ENCODE peak calls at places on chromosomes 5 and 9, in six cellular contexts. One of them, this sample, is unnamed.

GRCh38 chr5:1526681-1527131 is 2.9 kb upstream of the LPCAT1 start:
- DNase-seq in mesendoderm: no peak
- DNase-seq in ELR: no peak
- DNase-seq in endothelial cell: no peak
- DNase-seq in stomach: peak
- DNase-seq in astrocyte of the spinal cord: no peak
- DNase-seq in this sample: no peak

GRCh38 chr9:134367796-134368490 is 41.7 kb downstream of the RXRA start:
- DNase-seq in ELR: no peak
- DNase-seq in endothelial cell: no peak
- DNase-seq in astrocyte of the spinal cord: no peak
- DNase-seq in stomach: no peak
- DNase-seq in mesendoderm: no peak
- DNase-seq in this sample: no peak

GRCh38 chr5:151081426-151082273 is 816 bp upstream of the TNIP1 start:
- DNase-seq in endothelial cell: no peak
- DNase-seq in stomach: no peak
- DNase-seq in mesendoderm: no peak
- DNase-seq in astrocyte of the spinal cord: no peak
- DNase-seq in ELR: peak
- DNase-seq in this sample: no peak

GRCh38 chr5:32076699-32077695 is 97.1 kb downstream of the GOLPH3 start:
- DNase-seq in stomach: peak
- DNase-seq in astrocyte of the spinal cord: peak
- DNase-seq in endothelial cell: peak
- DNase-seq in mesendoderm: peak
- DNase-seq in ELR: peak
- DNase-seq in this sample: peak

GRCh38 chr5:80960531-80961375 is 590 bp downstream of the RASGRF2 start:
- DNase-seq in stomach: no peak
- DNase-seq in mesendoderm: peak
- DNase-seq in ELR: peak
- DNase-seq in endothelial cell: peak
- DNase-seq in astrocyte of the spinal cord: peak
- DNase-seq in this sample: peak

GRCh38 chr9:113484258-113484730 is 20.8 kb downstream of the RGS3 start:
- DNase-seq in ELR: no peak
- DNase-seq in stomach: peak
- DNase-seq in endothelial cell: no peak
- DNase-seq in mesendoderm: no peak
- DNase-seq in astrocyte of the spinal cord: no peak
- DNase-seq in this sample: no peak

GRCh38 chr5:60677831-60678664 is 21.9 kb downstream of the DEPDC1B start:
- DNase-seq in mesendoderm: peak
- DNase-seq in astrocyte of the spinal cord: peak
- DNase-seq in stomach: peak
- DNase-seq in endothelial cell: no peak
- DNase-seq in ELR: peak
- DNase-seq in this sample: peak

GRCh38 chr9:130927995-130928900 is 10.8 kb downstream of the FIBCD1 start:
- DNase-seq in stomach: peak
- DNase-seq in mesendoderm: no peak
- DNase-seq in astrocyte of the spinal cord: peak
- DNase-seq in ELR: peak
- DNase-seq in endothelial cell: no peak
- DNase-seq in this sample: peak

GRCh38 chr5:112738180-112738560 is 485 bp downstream of the APC start:
- DNase-seq in astrocyte of the spinal cord: peak
- DNase-seq in stomach: no peak
- DNase-seq in ELR: peak
- DNase-seq in endothelial cell: peak
- DNase-seq in mesendoderm: peak
- DNase-seq in this sample: peak

GRCh38 chr5:16934123-16934522 is 2.0 kb downstream of the MYO10 start:
- DNase-seq in ELR: peak
- DNase-seq in endothelial cell: peak
- DNase-seq in astrocyte of the spinal cord: peak
- DNase-seq in stomach: peak
- DNase-seq in mesendoderm: peak
- DNase-seq in this sample: peak

GRCh38 chr9:90142580-90142979 is 500.0 kb downstream of the DIRAS2 start:
- DNase-seq in astrocyte of the spinal cord: peak
- DNase-seq in mesendoderm: peak
- DNase-seq in ELR: peak
- DNase-seq in endothelial cell: peak
- DNase-seq in stomach: peak
- DNase-seq in this sample: peak

GRCh38 chr5:139061856-139062255 is 136.3 kb downstream of the SIL1 start:
- DNase-seq in ELR: no peak
- DNase-seq in endothelial cell: no peak
- DNase-seq in astrocyte of the spinal cord: peak
- DNase-seq in stomach: no peak
- DNase-seq in mesendoderm: peak
- DNase-seq in this sample: peak

GRCh38 chr5:156314416-156314815 is 12.5 kb upstream of the SGCD start:
- DNase-seq in endothelial cell: no peak
- DNase-seq in stomach: no peak
- DNase-seq in astrocyte of the spinal cord: no peak
- DNase-seq in mesendoderm: no peak
- DNase-seq in ELR: no peak
- DNase-seq in this sample: no peak

GRCh38 chr9:126847051-126847450 is 13.4 kb upstream of the ZBTB34 start:
- DNase-seq in mesendoderm: no peak
- DNase-seq in endothelial cell: no peak
- DNase-seq in stomach: no peak
- DNase-seq in ELR: no peak
- DNase-seq in astrocyte of the spinal cord: no peak
- DNase-seq in this sample: no peak

GRCh38 chr9:134623408-134624066 is 18.1 kb upstream of the COL5A1 start:
- DNase-seq in endothelial cell: no peak
- DNase-seq in mesendoderm: no peak
- DNase-seq in ELR: no peak
- DNase-seq in stomach: no peak
- DNase-seq in astrocyte of the spinal cord: no peak
- DNase-seq in this sample: no peak

GRCh38 chr9:91159664-91160121 is 202.0 kb downstream of the AUH start:
- DNase-seq in stomach: peak
- DNase-seq in astrocyte of the spinal cord: no peak
- DNase-seq in endothelial cell: no peak
- DNase-seq in ELR: no peak
- DNase-seq in mesendoderm: peak
- DNase-seq in this sample: no peak

GRCh38 chr5:144634138-144634537 is 463.5 kb downstream of the KCTD16 start:
- DNase-seq in astrocyte of the spinal cord: no peak
- DNase-seq in mesendoderm: no peak
- DNase-seq in stomach: no peak
- DNase-seq in ELR: no peak
- DNase-seq in endothelial cell: no peak
- DNase-seq in this sample: no peak

GRCh38 chr5:156451505-156451904 is 124.5 kb downstream of the SGCD start:
- DNase-seq in mesendoderm: no peak
- DNase-seq in astrocyte of the spinal cord: no peak
- DNase-seq in ELR: no peak
- DNase-seq in stomach: no peak
- DNase-seq in endothelial cell: no peak
- DNase-seq in this sample: no peak

GRCh38 chr9:107213561-107214028 is 69.5 kb upstream of the RAD23B start:
- DNase-seq in endothelial cell: no peak
- DNase-seq in stomach: no peak
- DNase-seq in astrocyte of the spinal cord: peak
- DNase-seq in mesendoderm: peak
- DNase-seq in ELR: peak
- DNase-seq in this sample: peak

GRCh38 chr5:157626831-157627230 is 25.4 kb downstream of the SOX30 start:
- DNase-seq in stomach: no peak
- DNase-seq in endothelial cell: no peak
- DNase-seq in ELR: no peak
- DNase-seq in mesendoderm: peak
- DNase-seq in astrocyte of the spinal cord: no peak
- DNase-seq in this sample: no peak

GRCh38 chr5:136679233-136679632 is 313.9 kb upstream of the TRPC7 start:
- DNase-seq in stomach: no peak
- DNase-seq in astrocyte of the spinal cord: no peak
- DNase-seq in ELR: no peak
- DNase-seq in mesendoderm: peak
- DNase-seq in endothelial cell: no peak
- DNase-seq in this sample: no peak

GRCh38 chr9:113511856-113512761 is 48.6 kb downstream of the RGS3 start:
- DNase-seq in ELR: peak
- DNase-seq in stomach: no peak
- DNase-seq in astrocyte of the spinal cord: peak
- DNase-seq in mesendoderm: no peak
- DNase-seq in endothelial cell: no peak
- DNase-seq in this sample: peak

GRCh38 chr5:179182601-179183000 is 122.4 kb downstream of the ZNF354C start:
- DNase-seq in mesendoderm: no peak
- DNase-seq in stomach: no peak
- DNase-seq in ELR: no peak
- DNase-seq in endothelial cell: no peak
- DNase-seq in astrocyte of the spinal cord: no peak
- DNase-seq in this sample: no peak

GRCh38 chr5:117594165-117594564 is 1019.5 kb upstream of the SEMA6A start:
- DNase-seq in endothelial cell: no peak
- DNase-seq in ELR: no peak
- DNase-seq in stomach: no peak
- DNase-seq in astrocyte of the spinal cord: no peak
- DNase-seq in mesendoderm: peak
- DNase-seq in this sample: peak

GRCh38 chr5:1054018-1054798 is 45.6 kb downstream of the NKD2 start:
- DNase-seq in ELR: no peak
- DNase-seq in stomach: no peak
- DNase-seq in astrocyte of the spinal cord: no peak
- DNase-seq in endothelial cell: no peak
- DNase-seq in mesendoderm: no peak
- DNase-seq in this sample: no peak

GRCh38 chr9:89387970-89388867 is 69.9 kb downstream of the SECISBP2 start:
- DNase-seq in mesendoderm: no peak
- DNase-seq in astrocyte of the spinal cord: no peak
- DNase-seq in stomach: peak
- DNase-seq in ELR: peak
- DNase-seq in endothelial cell: no peak
- DNase-seq in this sample: no peak

GRCh38 chr9:6646028-6646636 is 603 bp upstream of the GLDC start:
- DNase-seq in stomach: no peak
- DNase-seq in endothelial cell: no peak
- DNase-seq in astrocyte of the spinal cord: peak
- DNase-seq in mesendoderm: no peak
- DNase-seq in ELR: no peak
- DNase-seq in this sample: no peak

GRCh38 chr5:79771387-79771786 is 81.8 kb downstream of the CMYA5 start:
- DNase-seq in astrocyte of the spinal cord: peak
- DNase-seq in endothelial cell: no peak
- DNase-seq in ELR: peak
- DNase-seq in stomach: no peak
- DNase-seq in mesendoderm: peak
- DNase-seq in this sample: peak

GRCh38 chr5:137750436-137750835 is 3.7 kb downstream of the HNRNPA0 start:
- DNase-seq in endothelial cell: no peak
- DNase-seq in ELR: no peak
- DNase-seq in stomach: no peak
- DNase-seq in mesendoderm: no peak
- DNase-seq in astrocyte of the spinal cord: no peak
- DNase-seq in this sample: no peak

This sample was measured in HT1080.